ENCODE peak calls at places on chromosomes 11 and 22, in nine cellular contexts. P is caudate nucleus, Q is WERI-Rb-1, J is body of pancreas, F is tibial nerve, Z is SJSA1, H is keratinocyte, X is lung, D is left ventricle myocardium inferior. M is an unnamed sample.

GRCh38 chr11:93614111-93614784 is 47.2 kb upstream of the CEP295 start:
- DNase-seq in H (no peak), D (no peak), F (no peak), Z (no peak), Q (peak; percentile 38), P (no peak), X (no peak), J (no peak), M (no peak)

GRCh38 chr11:118604566-118604965 is 2.8 kb upstream of the PHLDB1 start:
- DNase-seq in Z (no peak), D (no peak), P (no peak), F (no peak), Q (no peak), J (no peak), H (no peak), X (no peak), M (no peak)

GRCh38 chr11:90770007-90770406 is 547.2 kb upstream of the CHORDC1 start:
- DNase-seq in P (no peak), Q (no peak), D (no peak), X (no peak), H (no peak), F (no peak), J (no peak), Z (no peak), M (no peak)

GRCh38 chr11:74571062-74571399 is 21.4 kb upstream of the POLD3 start:
- DNase-seq in F (no peak), H (no peak), J (no peak), P (no peak), Z (no peak), Q (no peak), X (no peak), D (no peak), M (no peak)

GRCh38 chr11:62401781-62402180 is 17.1 kb upstream of the SCGB1A1 start:
- DNase-seq in J (no peak), Q (no peak), P (no peak), D (no peak), Z (no peak), H (no peak), F (no peak), X (no peak), M (no peak)

GRCh38 chr11:133697161-133697560 is 148.2 kb downstream of the SPATA19 start:
- DNase-seq in P (no peak), J (no peak), D (no peak), X (no peak), Z (no peak), H (no peak), F (no peak), Q (no peak), M (no peak)

GRCh38 chr11:130337281-130338089 is 22.8 kb upstream of the ZBTB44 start:
- DNase-seq in X (no peak), Q (no peak), J (no peak), P (no peak), Z (no peak), D (no peak), F (no peak), H (no peak), M (no peak)

GRCh38 chr11:8408151-8408930 is 144.7 kb upstream of the LMO1 start:
- DNase-seq in F (no peak), P (no peak), Z (no peak), J (no peak), Q (no peak), X (no peak), H (no peak), D (no peak), M (no peak)

GRCh38 chr11:2693271-2693833 is 6.4 kb downstream of the KCNQ1OT1 start:
- DNase-seq in P (no peak), X (no peak), H (no peak), D (no peak), F (no peak), Z (no peak), Q (peak; percentile 3), J (peak; percentile 8), M (no peak)

GRCh38 chr22:19812910-19813309 is 41.8 kb downstream of the GNB1L start:
- DNase-seq in Q (no peak), P (no peak), J (no peak), X (no peak), Z (no peak), H (no peak), F (no peak), D (no peak), M (no peak)

GRCh38 chr22:23231471-23232093 is 51.3 kb downstream of the BCR start:
- DNase-seq in F (no peak), P (no peak), Z (no peak), J (no peak), Q (no peak), X (no peak), D (no peak), H (no peak), M (no peak)

GRCh38 chr11:111718436-111719325 is 47.5 kb downstream of the PPP2R1B start:
- DNase-seq in F (no peak), P (peak; percentile 38), Q (no peak), J (peak; percentile 74), H (no peak), X (no peak), D (no peak), Z (peak; percentile 59), M (peak; percentile 36)

GRCh38 chr11:13535819-13536218 is 40.0 kb upstream of the PTH start:
- DNase-seq in J (no peak), Q (peak; percentile 11), Z (peak; percentile 20), X (no peak), D (no peak), H (no peak), P (no peak), F (no peak), M (no peak)

GRCh38 chr11:120801801-120802689 is 221.9 kb upstream of the TBCEL start:
- DNase-seq in X (peak; percentile 59), F (peak; percentile 73), Z (no peak), H (no peak), Q (peak; percentile 70), J (peak; percentile 57), P (peak; percentile 29), D (peak; percentile 44), M (no peak)

GRCh38 chr11:1820463-1821325 is 14.1 kb upstream of the SYT8 start:
- DNase-seq in X (no peak), Z (peak; percentile 43), J (no peak), F (no peak), D (no peak), P (no peak), H (peak; percentile 91), Q (no peak), M (peak; percentile 76)

GRCh38 chr22:49825944-49826602 is 1.6 kb downstream of the BRD1 start:
- DNase-seq in F (no peak), D (no peak), H (no peak), J (no peak), Q (no peak), X (no peak), P (no peak), Z (peak; percentile 40), M (no peak)

DNA sequence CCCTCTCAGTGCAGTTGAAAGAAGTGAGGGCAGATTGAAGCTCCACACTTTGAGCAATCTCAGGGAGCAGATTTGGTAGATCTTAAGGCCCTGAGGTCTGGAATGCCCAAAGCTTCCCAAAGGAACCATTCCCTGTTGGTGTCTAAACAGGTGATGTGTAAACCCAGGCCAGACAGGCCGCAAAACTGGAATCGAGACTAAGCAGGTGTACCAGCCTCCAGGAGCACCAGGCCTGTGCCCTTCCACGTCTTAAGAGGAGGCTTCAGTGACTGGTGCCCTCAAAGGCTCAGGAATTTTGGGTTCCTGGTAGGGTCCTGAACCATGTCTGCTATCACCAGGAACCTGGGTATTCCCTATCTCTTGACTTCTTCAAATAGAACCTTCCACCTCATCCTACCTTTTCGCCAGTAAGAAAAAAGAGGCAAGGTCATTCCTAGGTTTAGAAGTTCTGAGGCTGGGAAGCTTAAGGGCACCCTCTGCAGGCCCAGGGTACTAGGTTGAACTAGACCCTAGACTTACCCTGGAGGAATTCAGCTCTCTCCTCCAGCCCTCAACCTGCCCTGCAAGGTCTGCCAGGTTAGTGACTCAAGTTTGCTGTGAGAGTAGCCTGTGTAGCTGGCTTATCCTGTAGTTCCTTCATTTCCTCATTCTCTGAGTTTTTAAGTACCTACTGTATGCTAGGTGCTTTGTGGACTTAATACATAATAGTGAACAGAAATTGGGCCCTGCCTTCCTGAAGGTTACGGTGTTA is 100.0 kb upstream of the NNMT start:
- DNase-seq in D (no peak), X (peak; percentile 75), P (no peak), Q (no peak), J (peak; percentile 64), F (no peak), Z (no peak), H (no peak), M (peak; percentile 75)
- H3K27ac ChIP-seq in D (peak overlapping the region; percentile 95), X (peak overlapping the region; percentile 85), P (peak overlapping the region; percentile 37), Q (no peak overlapping the region), J (peak overlapping the region; percentile 80), F (peak overlapping the region; percentile 87), Z (no peak overlapping the region), H (no peak overlapping the region), M (peak overlapping the region; percentile 58)

DNA sequence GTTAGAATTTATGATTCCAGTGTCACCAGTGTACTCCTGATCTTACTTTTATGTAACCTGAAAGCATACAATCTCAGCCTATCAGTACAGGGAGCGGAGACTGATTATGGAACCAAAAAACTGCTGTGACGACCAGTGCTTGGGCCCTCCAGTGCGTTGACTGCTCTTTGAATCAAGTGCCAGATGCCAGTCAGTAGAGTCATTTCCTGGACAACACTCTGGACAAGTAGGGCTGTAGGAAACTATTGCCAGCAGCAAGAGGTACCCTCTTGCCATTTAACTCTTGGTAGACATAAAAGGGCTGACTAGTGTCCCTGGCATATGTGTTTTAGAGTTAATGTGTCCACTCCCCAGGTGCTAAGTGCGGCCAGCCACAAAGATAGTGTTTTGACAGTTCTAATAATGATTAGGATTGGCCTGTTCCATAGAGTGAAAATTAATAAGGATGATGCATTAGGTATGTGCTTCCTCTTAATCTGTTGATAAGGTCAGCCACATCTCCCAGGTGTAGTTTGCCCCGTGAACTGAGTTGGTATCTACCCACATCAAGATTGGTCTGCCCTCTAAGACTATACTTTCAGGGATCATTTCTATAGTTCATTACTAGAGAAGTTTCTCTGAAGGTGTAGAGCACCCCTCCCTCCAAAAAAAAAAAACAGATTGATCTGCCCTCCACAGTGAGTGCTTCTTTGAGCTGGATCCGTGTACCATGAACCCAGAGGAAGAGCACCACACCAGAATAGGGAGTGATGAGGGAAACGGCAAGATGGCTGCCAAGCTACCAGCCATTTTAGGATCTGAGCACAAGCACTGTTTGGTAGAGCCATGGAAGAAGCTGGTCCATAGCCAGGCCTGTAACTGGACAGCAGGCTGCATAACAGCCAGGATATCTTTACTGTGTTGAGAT is 20.7 kb upstream of the AIFM3 start:
- DNase-seq in Q (no peak), X (peak; percentile 64), F (no peak), Z (no peak), P (no peak), D (no peak), J (no peak), H (no peak), M (no peak)
- H3K27ac ChIP-seq in Q (no peak overlapping the region), X (peak overlapping the region; percentile 50), F (no peak overlapping the region), Z (peak overlapping the region; percentile 16), P (no peak overlapping the region), D (no peak overlapping the region), J (no peak overlapping the region), H (peak overlapping the region; percentile 16), M (peak overlapping the region; percentile 83)

GRCh38 chr11:102158151-102158734 is 48.0 kb downstream of the YAP1 start:
- DNase-seq in J (no peak), Q (no peak), Z (no peak), F (no peak), D (no peak), H (no peak), X (no peak), P (no peak), M (no peak)
- H3K27ac ChIP-seq in J (no peak overlapping the region), Q (no peak overlapping the region), Z (no peak overlapping the region), F (peak overlapping the region; percentile 70), D (peak overlapping the region; percentile 58), H (peak overlapping the region; percentile 75), X (no peak overlapping the region), P (no peak overlapping the region), M (peak overlapping the region; percentile 10)

DNA sequence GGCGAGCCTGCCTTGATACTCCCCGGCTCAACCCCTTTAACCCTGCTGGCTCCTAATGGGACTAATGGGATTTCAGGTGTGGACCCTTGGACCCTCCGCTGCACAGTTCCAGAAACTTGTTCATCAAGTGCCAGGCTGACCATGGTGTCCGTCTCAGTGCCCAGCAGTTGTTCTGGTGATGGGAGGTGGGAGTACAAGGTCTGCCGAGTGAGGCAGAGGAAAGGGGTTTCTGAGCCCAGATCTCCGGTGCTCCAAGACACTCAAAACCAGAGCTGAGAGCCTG is 28.5 kb downstream of the ST3GAL4 start:
- DNase-seq in F (no peak), P (no peak), H (no peak), J (no peak), X (no peak), Q (no peak), Z (no peak), D (no peak), M (no peak)
- H3K27ac ChIP-seq in F (no peak overlapping the region), P (no peak overlapping the region), H (no peak overlapping the region), J (no peak overlapping the region), X (peak overlapping the region; percentile 1), Q (no peak overlapping the region), Z (no peak overlapping the region), D (no peak overlapping the region), M (no peak overlapping the region)

M was measured in epithelial cell of prostate.